ENCODE peak calls at places on chromosomes 5 and 9, in four cellular contexts. A is K562, F is IMR-90, D is GM12878. E is an unnamed sample. For H3K4me1, the result is how much of the 10 kb centered on the place peaks cover.

GRCh38 chr9:115373000-115373709 is 255.2 kb upstream of the TNC start:
- DNase-seq in A (no peak), D (peak), F (peak), E (no peak)

GRCh38 chr9:97605246-97605645 is 27.9 kb downstream of the TSTD2 start:
- DNase-seq in F (no peak), D (no peak), A (no peak), E (no peak)

GRCh38 chr5:160844177-160844576 is 7.8 kb downstream of the ATP10B start:
- DNase-seq in F (no peak), A (no peak), D (no peak), E (no peak)

GRCh38 chr9:81626511-81626910 is 62.8 kb downstream of the TLE1 start:
- DNase-seq in F (peak), A (no peak), D (no peak), E (no peak)

GRCh38 chr9:133703571-133704399 is 34.4 kb downstream of the SARDH start:
- DNase-seq in D (no peak), F (no peak), A (no peak), E (no peak)

GRCh38 chr5:1661311-1661710 is 137.6 kb upstream of the LPCAT1 start:
- DNase-seq in D (no peak), F (no peak), A (no peak), E (no peak)

GRCh38 chr5:104859437-104859836 is 1296.8 kb upstream of the NUDT12 start:
- DNase-seq in D (no peak), F (no peak), A (no peak), E (no peak)

GRCh38 chr9:107712390-107712789 is 222.8 kb upstream of the KLF4 start:
- DNase-seq in F (peak), A (no peak), D (no peak), E (peak)

GRCh38 chr9:81601639-81602623 is 87.4 kb downstream of the TLE1 start:
- DNase-seq in A (no peak), D (no peak), F (peak), E (no peak)

GRCh38 chr9:121860744-121861143 is 209.3 kb downstream of the DAB2IP start:
- DNase-seq in A (no peak), D (no peak), F (peak), E (peak)

DNA sequence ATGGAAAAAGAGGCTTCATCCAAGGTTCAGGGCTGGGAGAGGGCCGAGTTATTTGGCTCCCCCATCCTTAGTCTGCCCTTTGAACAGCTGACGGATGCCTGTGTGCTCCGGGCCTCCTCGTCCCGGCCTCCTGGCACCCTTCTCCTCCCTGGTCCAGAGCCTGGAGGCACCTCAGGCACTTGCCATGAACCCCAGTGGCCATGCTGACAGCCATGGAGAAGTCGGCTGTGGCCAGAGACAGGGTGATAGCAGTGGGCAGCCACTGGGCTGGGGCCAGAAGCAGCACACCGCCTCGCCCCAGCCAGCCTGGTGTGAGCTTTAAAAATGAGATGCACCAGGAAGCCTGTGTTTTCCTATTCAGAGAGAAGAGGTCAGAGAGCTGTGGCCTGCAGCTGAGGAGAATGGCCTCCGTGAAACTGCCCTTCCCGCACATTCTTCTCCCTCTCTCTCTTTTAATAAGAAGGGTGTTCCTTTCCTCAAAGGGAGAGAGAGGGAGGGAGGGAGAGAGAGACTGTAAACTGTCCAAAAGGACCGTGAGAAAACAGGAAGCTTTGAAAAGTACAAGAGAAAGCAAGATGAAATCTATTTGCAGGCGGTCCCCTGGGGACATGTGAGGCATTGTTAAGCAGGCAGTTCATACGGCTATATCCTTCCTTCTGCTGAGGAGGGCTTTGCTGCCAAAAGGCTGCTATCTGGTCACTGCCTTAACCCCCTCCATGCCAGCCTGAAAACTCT is 55.3 kb downstream of the ZNF366 start:
- DNase-seq in A (no peak), F (peak), D (peak), E (peak)
- TF ChIP-seq FOS in A (no peak), F (no peak), D (no peak), E (no peak)

GRCh38 chr5:36879274-36880033 is 2.9 kb downstream of the NIPBL start:
- DNase-seq in F (no peak), D (no peak), A (no peak), E (no peak)
- H3K4me1 ChIP-seq in F (under half), D (under half), A (under half), E (under half)

GRCh38 chr9:35552837-35553236 is 52.2 kb upstream of the TESK1 start:
- DNase-seq in A (no peak), F (peak), D (no peak), E (no peak)

GRCh38 chr9:35552376-35552775 is 52.7 kb upstream of the TESK1 start:
- DNase-seq in A (no peak), F (peak), D (no peak), E (no peak)

GRCh38 chr9:35555881-35556280 is 49.2 kb upstream of the TESK1 start:
- DNase-seq in F (no peak), D (no peak), A (no peak), E (no peak)

GRCh38 chr9:35555246-35555701 is 49.8 kb upstream of the TESK1 start:
- DNase-seq in D (no peak), F (no peak), A (no peak), E (no peak)

DNA sequence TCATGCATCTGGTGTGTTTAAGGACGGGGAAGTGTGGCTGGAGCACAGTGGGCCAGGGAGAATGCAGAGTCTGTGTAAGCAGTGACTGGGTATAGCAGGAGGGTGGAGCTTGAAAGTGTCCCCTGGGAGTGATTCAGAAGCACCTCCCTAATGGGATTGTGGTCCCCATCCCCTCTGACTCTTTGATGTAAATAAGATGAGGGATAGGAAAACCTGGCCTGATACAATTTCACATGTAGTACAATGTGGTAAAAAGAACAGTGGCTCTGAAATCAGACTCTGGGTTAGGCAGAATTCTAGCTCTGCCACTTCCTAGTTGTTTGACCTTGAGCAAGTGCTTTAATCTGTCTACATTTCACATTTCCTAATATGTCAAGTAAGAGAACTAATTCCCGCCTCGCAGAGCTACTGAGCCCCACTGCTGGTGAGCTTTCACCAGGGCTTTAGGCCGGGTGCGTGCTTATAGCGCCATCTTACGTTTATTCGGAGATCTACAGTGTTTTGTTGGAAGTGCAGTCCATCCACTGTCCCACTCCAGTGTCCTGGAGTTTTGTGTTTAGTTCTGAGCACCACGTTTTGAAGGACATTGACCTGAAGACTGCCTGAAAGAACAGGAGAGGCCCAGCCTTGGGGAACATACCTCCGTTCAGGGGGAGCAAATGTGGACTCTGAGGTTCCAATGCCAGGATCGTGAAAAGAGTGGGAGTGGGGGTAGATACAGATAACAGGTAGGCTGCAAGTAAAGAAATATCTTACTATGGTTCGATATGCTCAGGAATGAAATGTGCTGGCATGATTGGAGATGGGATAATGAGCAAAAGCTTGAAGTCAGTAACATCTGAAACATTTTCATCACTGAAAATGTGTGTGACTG is 51.2 kb upstream of the TESK1 start:
- DNase-seq in F (peak), D (peak), A (peak), E (peak)
- TF ChIP-seq FOS in F (no peak), D (no peak), A (no peak), E (no peak)

GRCh38 chr5:37717613-37718431 is 122.0 kb downstream of the GDNF start:
- DNase-seq in A (no peak), F (peak), D (no peak), E (peak)
- H3K4me1 ChIP-seq in A (under half), F (under half), D (under half), E (under half)

DNA sequence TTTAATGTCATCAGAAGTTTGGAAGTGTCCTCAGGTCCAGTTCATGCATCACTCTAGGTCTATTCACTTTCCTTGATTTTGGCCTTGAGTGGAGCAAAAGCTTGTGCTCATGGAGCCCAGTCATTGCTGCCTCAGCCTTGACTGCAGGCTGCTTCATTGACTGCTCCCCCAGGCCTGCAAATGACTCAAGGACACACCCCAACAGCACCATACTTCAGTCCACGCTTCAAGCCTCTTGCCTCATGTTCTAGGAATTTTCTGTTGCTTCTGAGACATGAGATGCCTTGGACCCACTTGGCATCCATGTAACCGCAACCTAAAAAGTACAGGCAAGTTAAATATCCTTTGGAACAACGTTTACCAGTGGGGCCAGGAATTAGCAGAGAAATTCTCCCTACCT is 193.7 kb downstream of the PIK3R1 start:
- DNase-seq in D (no peak), A (no peak), F (peak), E (no peak)
- TF ChIP-seq FOS in D (no peak), A (no peak), F (no peak), E (no peak)

DNA sequence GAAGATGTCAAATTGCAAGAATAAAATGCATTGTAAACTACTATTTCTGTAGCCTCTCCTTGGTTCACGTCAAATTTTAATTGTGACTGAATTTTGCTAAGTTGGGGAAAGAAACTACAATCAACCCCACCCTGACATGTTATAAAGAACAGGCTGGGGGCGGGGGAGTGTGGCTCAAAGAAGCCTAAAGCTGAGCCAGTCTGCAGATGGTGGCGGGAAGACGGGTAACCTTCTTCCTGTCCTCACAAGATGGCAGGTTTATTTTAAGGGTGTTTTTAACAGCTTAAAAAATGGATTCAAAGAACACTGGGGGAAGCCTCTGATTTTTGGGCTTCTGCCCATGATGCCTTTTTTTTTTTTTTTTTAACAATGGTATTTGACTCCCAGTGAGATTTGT is 68.5 kb upstream of the MELK start:
- DNase-seq in F (no peak), A (no peak), D (no peak), E (no peak)
- H3K4me1 ChIP-seq in F (under half), A (under half), D (under half), E (under half)

E was measured in endothelial cell of umbilical vein.